ENCODE peak calls at places on chromosomes 5 and 9, in eight cellular contexts. V is CD4-positive, alpha-beta T cell; H is B cell; L is C1 segment of cervical spinal cord; M is MCF 10A; W is kidney; R is mucosa of gallbladder; Y is A172. T is an unnamed sample.

GRCh38 chr9:122642226-122642625 is 15.2 kb downstream of the OR1B1 start:
- DNase-seq in M (peak; percentile 48), V (no peak), W (no peak), L (no peak), R (no peak), H (no peak), Y (no peak), T (no peak)

GRCh38 chr9:33202552-33203300 is 35.6 kb upstream of the B4GALT1 start:
- DNase-seq in L (no peak), W (peak; percentile 77), M (no peak), V (no peak), H (peak; percentile 62), Y (no peak), R (peak; percentile 67), T (peak; percentile 74)

GRCh38 chr5:144198386-144198785 is 27.7 kb downstream of the KCTD16 start:
- DNase-seq in M (no peak), V (no peak), W (no peak), Y (peak; percentile 58), H (no peak), R (no peak), L (no peak), T (no peak)

GRCh38 chr5:10149911-10150310 is 99.8 kb downstream of the ATPSCKMT start:
- DNase-seq in W (no peak), Y (no peak), M (no peak), V (no peak), L (no peak), R (no peak), H (no peak), T (no peak)

GRCh38 chr9:87748895-87749294 is 23.0 kb downstream of the CTSL start:
- DNase-seq in V (no peak), M (no peak), H (no peak), R (no peak), W (no peak), L (no peak), Y (no peak), T (no peak)

GRCh38 chr5:144207875-144208444 is 37.3 kb downstream of the KCTD16 start:
- DNase-seq in H (no peak), Y (no peak), W (no peak), L (no peak), V (no peak), M (no peak), R (no peak), T (no peak)

GRCh38 chr5:17127743-17128231 is 89.6 kb upstream of the BASP1 start:
- DNase-seq in M (peak; percentile 79), Y (peak; percentile 79), V (no peak), R (no peak), L (no peak), W (no peak), H (no peak), T (no peak)

GRCh38 chr9:83220737-83221136 is 157.8 kb upstream of the RASEF start:
- DNase-seq in R (peak; percentile 20), Y (peak; percentile 22), M (no peak), L (no peak), W (no peak), V (no peak), H (no peak), T (peak; percentile 40)

GRCh38 chr5:61228691-61229280 is 66.5 kb upstream of the SMIM15 start:
- DNase-seq in H (no peak), V (no peak), M (peak; percentile 74), Y (peak; percentile 71), W (no peak), L (no peak), R (no peak), T (peak; percentile 29)

GRCh38 chr5:149381986-149382338 is 2.9 kb upstream of the IL17B start:
- DNase-seq in H (peak; percentile 86), L (peak; percentile 5), R (peak; percentile 80), W (peak; percentile 90), M (peak; percentile 78), V (peak; percentile 69), Y (peak; percentile 64), T (peak; percentile 91)

GRCh38 chr5:53022889-53023511 is 33.8 kb downstream of the ITGA2 start:
- DNase-seq in L (no peak), Y (no peak), R (no peak), H (no peak), M (no peak), V (no peak), W (no peak), T (no peak)

GRCh38 chr9:90141723-90142122 is 500.9 kb downstream of the DIRAS2 start:
- DNase-seq in L (no peak), W (no peak), H (peak; percentile 24), M (peak; percentile 29), Y (peak; percentile 11), R (no peak), V (no peak), T (peak; percentile 19)

GRCh38 chr5:171989276-171989675 is 17.2 kb downstream of the FBXW11 start:
- DNase-seq in M (peak; percentile 64), L (no peak), H (no peak), W (no peak), V (no peak), R (no peak), Y (peak; percentile 75), T (no peak)

GRCh38 chr5:15799014-15799413 is 299.0 kb downstream of the FBXL7 start:
- DNase-seq in Y (no peak), M (no peak), H (no peak), V (no peak), R (no peak), W (no peak), L (no peak), T (no peak)

GRCh38 chr9:136773386-136774044 is 9.2 kb upstream of the LCN15 start:
- DNase-seq in R (no peak), W (peak; percentile 47), L (no peak), M (no peak), V (no peak), Y (no peak), H (peak; percentile 76), T (no peak)

GRCh38 chr9:23288545-23288944 is 537.5 kb downstream of the ELAVL2 start:
- DNase-seq in H (no peak), M (no peak), L (no peak), R (no peak), V (no peak), W (no peak), Y (no peak), T (no peak)

GRCh38 chr5:134585966-134586365 is 46.7 kb downstream of the SAR1B start:
- DNase-seq in H (no peak), R (no peak), V (no peak), W (no peak), M (no peak), L (no peak), Y (no peak), T (no peak)

GRCh38 chr5:132475531-132475930 is 15.0 kb downstream of the IRF1 start:
- DNase-seq in W (peak; percentile 54), M (no peak), V (no peak), L (no peak), Y (no peak), H (no peak), R (no peak), T (no peak)

GRCh38 chr9:91084896-91085295 is 276.8 kb downstream of the AUH start:
- DNase-seq in R (no peak), V (no peak), H (no peak), L (no peak), Y (no peak), W (no peak), M (no peak), T (no peak)

GRCh38 chr5:6359941-6360683 is 18.2 kb downstream of the MED10 start:
- DNase-seq in V (no peak), H (no peak), L (no peak), W (no peak), Y (peak; percentile 2), R (no peak), M (no peak), T (peak; percentile 23)

GRCh38 chr5:54991446-54991845 is 6.1 kb upstream of the ESM1 start:
- DNase-seq in M (no peak), Y (no peak), H (no peak), V (no peak), W (no peak), L (no peak), R (no peak), T (no peak)

GRCh38 chr9:19373527-19373926 is 6.5 kb downstream of the RPS6 start:
- DNase-seq in R (no peak), Y (no peak), L (no peak), H (no peak), W (no peak), M (no peak), V (no peak), T (no peak)

GRCh38 chr5:131228646-131229045 is 35.2 kb upstream of the CDC42SE2 start:
- DNase-seq in H (no peak), Y (no peak), W (no peak), L (no peak), V (no peak), R (no peak), M (no peak), T (no peak)

GRCh38 chr9:80049096-80049495 is 477.3 kb downstream of the TLE4 start:
- DNase-seq in V (no peak), W (no peak), L (no peak), R (no peak), Y (no peak), H (no peak), M (peak; percentile 14), T (no peak)

GRCh38 chr5:132746592-132747063 is 598 bp upstream of the CCNI2 start:
- DNase-seq in M (peak; percentile 49), W (no peak), L (no peak), Y (no peak), H (no peak), R (no peak), V (no peak), T (no peak)

GRCh38 chr5:138240690-138241385 is 27.7 kb upstream of the CDC23 start:
- DNase-seq in L (no peak), R (no peak), H (no peak), Y (no peak), M (no peak), W (no peak), V (no peak), T (no peak)

GRCh38 chr5:115947260-115947659 is 15.0 kb upstream of the LVRN start:
- DNase-seq in R (no peak), Y (no peak), H (no peak), W (no peak), L (no peak), V (no peak), M (peak; percentile 14), T (no peak)

GRCh38 chr5:111144352-111144930 is 52.3 kb downstream of the WDR36 start:
- DNase-seq in W (no peak), M (peak; percentile 6), Y (no peak), L (no peak), H (no peak), R (no peak), V (no peak), T (peak; percentile 29)

GRCh38 chr5:74185599-74185998 is 454.9 kb downstream of the ENC1 start:
- DNase-seq in Y (no peak), M (no peak), W (no peak), V (no peak), R (no peak), H (no peak), L (no peak), T (no peak)

GRCh38 chr5:126449751-126450271 is 26.6 kb downstream of the GRAMD2B start:
- DNase-seq in W (no peak), M (peak; percentile 92), V (peak; percentile 20), H (no peak), Y (peak; percentile 71), R (no peak), L (no peak), T (peak; percentile 46)

GRCh38 chr9:85137606-85138150 is 468.1 kb downstream of the NTRK2 start:
- DNase-seq in M (no peak), V (no peak), W (no peak), H (no peak), L (no peak), Y (no peak), R (no peak), T (no peak)

GRCh38 chr9:134326754-134327526 is 685 bp downstream of the RXRA start:
- DNase-seq in H (peak; percentile 73), L (no peak), W (peak; percentile 85), M (peak; percentile 27), R (no peak), Y (no peak), V (no peak), T (peak; percentile 81)

GRCh38 chr5:141485305-141486055 is 650 bp downstream of the PCDHGC4 start:
- DNase-seq in V (no peak), W (no peak), M (no peak), H (no peak), L (no peak), Y (no peak), R (no peak), T (peak; percentile 3)

GRCh38 chr5:139676406-139676805 is 28.3 kb downstream of the CXXC5 start:
- DNase-seq in H (no peak), R (no peak), W (peak; percentile 72), Y (no peak), M (no peak), L (no peak), V (no peak), T (no peak)

T was measured in GM20000.